ENCODE peak calls at places on chromosome 2, in six cellular contexts. C is B cell, J is stomach, E is A673, M is upper lobe of right lung, D is prostate gland. P is an unnamed sample.

GRCh38 chr2:203814661-203815540 is 52.7 kb upstream of the CTLA4 start:
- DNase-seq in C (peak), J (peak), E (peak), M (peak), D (peak), P (peak)

GRCh38 chr2:101697794-101698418 is 399 bp downstream of the MAP4K4 start:
- DNase-seq in C (peak), J (no peak), E (no peak), M (no peak), D (no peak), P (no peak)

GRCh38 chr2:159921752-159922404 is 123.9 kb upstream of the CD302 start:
- DNase-seq in C (peak), J (peak), E (peak), M (peak), D (peak), P (peak)

GRCh38 chr2:32289165-32290054 is 11.7 kb downstream of the YIPF4 start:
- DNase-seq in C (no peak), J (no peak), E (peak), M (no peak), D (no peak), P (no peak)

GRCh38 chr2:149586063-149586462 is 1.5 kb downstream of the MMADHC start:
- DNase-seq in C (no peak), J (no peak), E (no peak), M (no peak), D (no peak), P (no peak)

GRCh38 chr2:120110507-120110906 is 97.6 kb downstream of the EPB41L5 start:
- DNase-seq in C (no peak), J (no peak), E (no peak), M (peak), D (no peak), P (no peak)

GRCh38 chr2:238701066-238701906 is 146.6 kb upstream of the TWIST2 start:
- DNase-seq in C (no peak), J (no peak), E (no peak), M (no peak), D (no peak), P (no peak)

GRCh38 chr2:165280356-165280755 is 41.1 kb downstream of the SCN2A start:
- DNase-seq in C (no peak), J (no peak), E (no peak), M (no peak), D (no peak), P (no peak)

GRCh38 chr2:170155022-170155722 is 22.8 kb upstream of the MYO3B start:
- DNase-seq in C (no peak), J (no peak), E (peak), M (no peak), D (no peak), P (peak)

GRCh38 chr2:6181525-6182270 is 489.5 kb downstream of the SOX11 start:
- DNase-seq in C (no peak), J (no peak), E (peak), M (no peak), D (no peak), P (no peak)

GRCh38 chr2:12759248-12759647 is 42.5 kb downstream of the TRIB2 start:
- DNase-seq in C (no peak), J (no peak), E (peak), M (no peak), D (no peak), P (no peak)

GRCh38 chr2:159936471-159936870 is 125.9 kb downstream of the PLA2R1 start:
- DNase-seq in C (no peak), J (no peak), E (peak), M (no peak), D (no peak), P (no peak)

DNA sequence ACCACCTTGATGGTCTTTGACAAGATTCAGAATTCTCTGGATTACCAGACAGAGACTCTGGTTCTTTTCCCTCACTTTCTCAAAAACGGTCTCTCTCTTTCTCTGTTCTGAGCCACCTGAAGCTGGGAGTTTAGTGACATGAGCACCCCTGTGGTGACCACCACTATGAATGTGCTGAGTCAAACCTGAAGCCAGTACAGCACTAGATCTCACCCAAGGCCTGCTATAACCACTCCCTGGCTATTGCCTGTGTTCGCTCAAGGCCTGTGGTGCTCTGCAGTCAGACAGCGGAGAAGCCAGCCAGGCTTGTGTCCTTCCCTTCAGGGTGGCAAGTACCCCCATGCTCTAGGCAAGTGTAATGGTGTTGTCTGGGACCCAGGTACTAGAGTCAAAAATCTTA is 828.9 kb upstream of the NXPH2 start:
- DNase-seq in C (no peak), J (no peak), E (no peak), M (no peak), D (no peak), P (no peak)
- TF ChIP-seq CTCF in C (no peak), J (no peak), E (no peak), M (no peak), D (no peak), P (no peak)

DNA sequence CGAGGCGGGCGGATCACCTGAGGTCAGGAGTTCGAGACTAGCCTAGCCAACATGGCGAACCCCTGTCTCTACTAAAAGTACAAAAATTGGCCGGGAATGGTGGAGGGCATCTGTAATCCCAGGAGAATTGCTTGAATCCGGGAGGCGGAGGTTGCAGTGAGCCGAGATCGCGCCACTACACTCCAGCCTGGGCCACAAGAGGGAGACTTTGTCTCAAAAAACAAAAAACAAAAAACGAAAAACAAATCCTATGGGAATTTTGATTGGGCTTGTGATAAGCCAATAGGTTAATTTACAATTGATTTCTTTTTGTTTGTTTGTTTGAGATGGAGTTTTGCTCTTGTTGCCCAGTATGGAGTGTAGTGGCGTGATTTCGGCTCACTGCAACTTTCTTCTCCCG is 24.2 kb upstream of the TOGARAM2 start:
- DNase-seq in C (no peak), J (no peak), E (peak), M (no peak), D (no peak), P (no peak)
- TF ChIP-seq CTCF in C (no peak), J (peak), E (peak), M (peak), D (peak), P (no peak)

GRCh38 chr2:237614151-237614720 is 13.2 kb upstream of the LRRFIP1 start:
- DNase-seq in C (no peak), J (no peak), E (no peak), M (no peak), D (no peak), P (no peak)
- TF ChIP-seq CTCF in C (no peak), J (no peak), E (peak), M (peak), D (no peak), P (no peak)

DNA sequence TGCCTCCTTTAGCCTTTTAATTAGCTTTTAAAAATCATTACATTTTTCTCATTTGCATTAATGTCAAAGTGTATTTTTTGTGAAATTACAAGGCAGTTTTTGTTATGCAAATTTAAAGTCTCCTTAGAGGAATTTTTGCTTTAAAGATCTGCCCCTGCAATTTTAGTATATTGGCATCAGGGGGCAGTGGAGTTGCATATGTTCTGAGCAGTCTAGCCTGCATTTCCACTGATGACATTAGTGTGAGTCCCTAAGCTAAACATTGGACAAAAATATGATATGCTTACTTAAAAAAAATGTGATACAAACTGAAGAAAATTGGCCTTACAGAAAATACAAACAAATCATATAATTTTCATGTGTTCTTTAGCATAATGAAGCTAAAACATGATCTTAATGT is 426.5 kb downstream of the SLC4A3 start:
- DNase-seq in C (no peak), J (no peak), E (peak), M (no peak), D (no peak), P (no peak)
- TF ChIP-seq CTCF in C (no peak), J (no peak), E (peak), M (no peak), D (no peak), P (no peak)

P was measured in GM20000.